ENCODE peak calls at places on chromosomes 13 and 19, in four cellular contexts. K is hepatic stellate cell; R is pancreas; T is CD4-positive, alpha-beta memory T cell. I is an unnamed sample.

GRCh38 chr13:23450340-23451046 is 17.0 kb upstream of the SACS start:
- DNase-seq in K (no peak), R (no peak), T (no peak), I (peak)

GRCh38 chr19:49746206-49746958 is 16.7 kb downstream of the TSKS start:
- DNase-seq in K (peak), R (no peak), T (peak), I (peak)

GRCh38 chr19:34236035-34236793 is 18.1 kb upstream of the GARRE1 start:
- DNase-seq in K (no peak), R (no peak), T (no peak), I (no peak)

GRCh38 chr19:14550201-14550754 is 20.9 kb downstream of the TECR start:
- DNase-seq in K (no peak), R (peak), T (no peak), I (no peak)

GRCh38 chr13:33257786-33258185 is 27.8 kb downstream of the STARD13 start:
- DNase-seq in K (no peak), R (no peak), T (no peak), I (no peak)

GRCh38 chr13:41465215-41465907 is 8.0 kb downstream of the RGCC start:
- DNase-seq in K (peak), R (no peak), T (peak), I (no peak)

GRCh38 chr13:42487221-42487620 is 86.7 kb upstream of the TNFSF11 start:
- DNase-seq in K (no peak), R (no peak), T (no peak), I (no peak)

GRCh38 chr13:33761744-33762143 is 56.2 kb upstream of the RFC3 start:
- DNase-seq in K (peak), R (no peak), T (no peak), I (peak)

GRCh38 chr13:64371045-64371444 is 2859.1 kb downstream of the PCDH9 start:
- DNase-seq in K (no peak), R (no peak), T (no peak), I (no peak)

GRCh38 chr19:3601021-3601420 is 5.7 kb downstream of the TBXA2R start:
- DNase-seq in K (no peak), R (no peak), T (no peak), I (no peak)

GRCh38 chr13:42973581-42973980 is 18.5 kb downstream of the EPSTI1 start:
- DNase-seq in K (no peak), R (no peak), T (no peak), I (no peak)

GRCh38 chr19:35265126-35265995 is 3.4 kb upstream of the USF2 start:
- DNase-seq in K (no peak), R (peak), T (no peak), I (no peak)

GRCh38 chr19:38031423-38031770 is 124.4 kb downstream of the SIPA1L3 start:
- DNase-seq in K (no peak), R (no peak), T (no peak), I (no peak)

GRCh38 chr13:109862627-109863026 is 76.2 kb upstream of the IRS2 start:
- DNase-seq in K (peak), R (no peak), T (no peak), I (no peak)

GRCh38 chr19:38389101-38389925 is 816 bp downstream of the SPRED3 start:
- DNase-seq in K (peak), R (no peak), T (peak), I (no peak)

GRCh38 chr13:26658491-26658890 is 101.0 kb downstream of the WASF3 start:
- DNase-seq in K (no peak), R (no peak), T (no peak), I (no peak)

GRCh38 chr13:28707629-28708427 is 10.9 kb downstream of the SLC46A3 start:
- DNase-seq in K (peak), R (no peak), T (no peak), I (peak)

GRCh38 chr19:35318679-35319448 is 10.1 kb upstream of the CD22 start:
- DNase-seq in K (peak), R (no peak), T (no peak), I (no peak)

GRCh38 chr13:30892966-30893365 is 13.1 kb upstream of the MEDAG start:
- DNase-seq in K (no peak), R (no peak), T (no peak), I (no peak)

GRCh38 chr19:31253816-31254551 is 95.3 kb downstream of the TSHZ3 start:
- DNase-seq in K (no peak), R (no peak), T (no peak), I (no peak)

GRCh38 chr13:112178769-112179168 is 111.8 kb downstream of the SOX1 start:
- DNase-seq in K (no peak), R (no peak), T (no peak), I (no peak)

I was measured in NCI-H526 treated with DMSO at 0.1 percent for 48 hours.